ENCODE peak calls at places on chromosome 6, in six cellular contexts. One of them, this sample, is unnamed.

GRCh38 chr6:107308676-107309075 is 150.7 kb downstream of the PDSS2 start:
- DNase-seq in A549: no peak
- DNase-seq in heart right ventricle: no peak
- DNase-seq in IMR-90: no peak
- DNase-seq in GM23248: no peak
- DNase-seq in ascending aorta: no peak
- DNase-seq in this sample: no peak

GRCh38 chr6:120214097-120214496 is 864.5 kb upstream of the MAN1A1 start:
- DNase-seq in A549: no peak
- DNase-seq in heart right ventricle: no peak
- DNase-seq in IMR-90: no peak
- DNase-seq in GM23248: no peak
- DNase-seq in ascending aorta: no peak
- DNase-seq in this sample: no peak

GRCh38 chr6:136914947-136915346 is 7.2 kb upstream of the SLC35D3 start:
- DNase-seq in A549: no peak
- DNase-seq in heart right ventricle: no peak
- DNase-seq in IMR-90: no peak
- DNase-seq in GM23248: no peak
- DNase-seq in ascending aorta: no peak
- DNase-seq in this sample: no peak

GRCh38 chr6:65229768-65230167 is 477.3 kb downstream of the EYS start:
- DNase-seq in A549: no peak
- DNase-seq in heart right ventricle: no peak
- DNase-seq in IMR-90: peak; percentile 17
- DNase-seq in GM23248: no peak
- DNase-seq in ascending aorta: no peak
- DNase-seq in this sample: no peak

GRCh38 chr6:20589266-20589665 is 55.0 kb downstream of the CDKAL1 start:
- DNase-seq in A549: no peak
- DNase-seq in heart right ventricle: no peak
- DNase-seq in IMR-90: no peak
- DNase-seq in GM23248: no peak
- DNase-seq in ascending aorta: no peak
- DNase-seq in this sample: no peak

GRCh38 chr6:111487656-111488055 is 4.6 kb upstream of the REV3L start:
- DNase-seq in A549: no peak
- DNase-seq in heart right ventricle: no peak
- DNase-seq in IMR-90: peak; percentile 88
- DNase-seq in GM23248: peak; percentile 89
- DNase-seq in ascending aorta: no peak
- DNase-seq in this sample: no peak

GRCh38 chr6:159012201-159012600 is 12.2 kb upstream of the RSPH3 start:
- DNase-seq in A549: no peak
- DNase-seq in heart right ventricle: no peak
- DNase-seq in IMR-90: peak; percentile 45
- DNase-seq in GM23248: peak; percentile 9
- DNase-seq in ascending aorta: no peak
- DNase-seq in this sample: no peak

GRCh38 chr6:30990422-30991086 is 7.0 kb downstream of the MUC21 start:
- DNase-seq in A549: no peak
- DNase-seq in heart right ventricle: no peak
- DNase-seq in IMR-90: no peak
- DNase-seq in GM23248: no peak
- DNase-seq in ascending aorta: no peak
- DNase-seq in this sample: peak; percentile 39

GRCh38 chr6:1770435-1770843 is 160.7 kb downstream of the FOXC1 start:
- DNase-seq in A549: no peak
- DNase-seq in heart right ventricle: no peak
- DNase-seq in IMR-90: peak; percentile 37
- DNase-seq in GM23248: peak; percentile 33
- DNase-seq in ascending aorta: no peak
- DNase-seq in this sample: no peak

GRCh38 chr6:161242113-161242512 is 31.7 kb downstream of the AGPAT4 start:
- DNase-seq in A549: no peak
- DNase-seq in heart right ventricle: no peak
- DNase-seq in IMR-90: no peak
- DNase-seq in GM23248: no peak
- DNase-seq in ascending aorta: no peak
- DNase-seq in this sample: no peak

GRCh38 chr6:3500262-3501001 is 43.6 kb upstream of the SLC22A23 start:
- DNase-seq in A549: no peak
- DNase-seq in heart right ventricle: no peak
- DNase-seq in IMR-90: peak; percentile 71
- DNase-seq in GM23248: peak; percentile 84
- DNase-seq in ascending aorta: no peak
- DNase-seq in this sample: no peak

GRCh38 chr6:101830501-101831031 is 437.1 kb downstream of the GRIK2 start:
- DNase-seq in A549: no peak
- DNase-seq in heart right ventricle: no peak
- DNase-seq in IMR-90: peak; percentile 24
- DNase-seq in GM23248: peak; percentile 40
- DNase-seq in ascending aorta: no peak
- DNase-seq in this sample: no peak

GRCh38 chr6:111564482-111564945 is 41.2 kb downstream of the TRAF3IP2 start:
- DNase-seq in A549: no peak
- DNase-seq in heart right ventricle: no peak
- DNase-seq in IMR-90: peak; percentile 74
- DNase-seq in GM23248: peak; percentile 90
- DNase-seq in ascending aorta: peak; percentile 54
- DNase-seq in this sample: no peak

GRCh38 chr6:147149826-147150225 is 54.4 kb upstream of the STXBP5 start:
- DNase-seq in A549: no peak
- DNase-seq in heart right ventricle: no peak
- DNase-seq in IMR-90: no peak
- DNase-seq in GM23248: no peak
- DNase-seq in ascending aorta: no peak
- DNase-seq in this sample: no peak

GRCh38 chr6:29516108-29516507 is 28.4 kb upstream of the MAS1L start:
- DNase-seq in A549: no peak
- DNase-seq in heart right ventricle: no peak
- DNase-seq in IMR-90: peak; percentile 5
- DNase-seq in GM23248: peak; percentile 57
- DNase-seq in ascending aorta: no peak
- DNase-seq in this sample: no peak

GRCh38 chr6:127582777-127583462 is 5.9 kb downstream of the C6orf58 start:
- DNase-seq in A549: peak; percentile 22
- DNase-seq in heart right ventricle: no peak
- DNase-seq in IMR-90: peak; percentile 89
- DNase-seq in GM23248: peak; percentile 79
- DNase-seq in ascending aorta: no peak
- DNase-seq in this sample: no peak

GRCh38 chr6:164039954-164040375 is 625.4 kb downstream of the QKI start:
- DNase-seq in A549: no peak
- DNase-seq in heart right ventricle: no peak
- DNase-seq in IMR-90: no peak
- DNase-seq in GM23248: no peak
- DNase-seq in ascending aorta: no peak
- DNase-seq in this sample: no peak

GRCh38 chr6:68572525-68572924 is 62.6 kb upstream of the ADGRB3 start:
- DNase-seq in A549: no peak
- DNase-seq in heart right ventricle: no peak
- DNase-seq in IMR-90: no peak
- DNase-seq in GM23248: peak; percentile 6
- DNase-seq in ascending aorta: no peak
- DNase-seq in this sample: peak; percentile 88

GRCh38 chr6:129637340-129638054 is 72.5 kb downstream of the ARHGAP18 start:
- DNase-seq in A549: no peak
- DNase-seq in heart right ventricle: no peak
- DNase-seq in IMR-90: no peak
- DNase-seq in GM23248: no peak
- DNase-seq in ascending aorta: no peak
- DNase-seq in this sample: no peak

GRCh38 chr6:24357336-24358218 is at the start of gene DCDC2:
- DNase-seq in A549: peak; percentile 24
- DNase-seq in heart right ventricle: no peak
- DNase-seq in IMR-90: no peak
- DNase-seq in GM23248: peak; percentile 29
- DNase-seq in ascending aorta: no peak
- DNase-seq in this sample: peak; percentile 78

GRCh38 chr6:132768051-132768517 is 10.4 kb upstream of the VNN2 start:
- DNase-seq in A549: peak; percentile 10
- DNase-seq in heart right ventricle: peak; percentile 7
- DNase-seq in IMR-90: no peak
- DNase-seq in GM23248: peak; percentile 27
- DNase-seq in ascending aorta: no peak
- DNase-seq in this sample: peak; percentile 88

GRCh38 chr6:132188865-132189264 is 212.4 kb downstream of the MOXD1 start:
- DNase-seq in A549: no peak
- DNase-seq in heart right ventricle: no peak
- DNase-seq in IMR-90: peak; percentile 87
- DNase-seq in GM23248: peak; percentile 85
- DNase-seq in ascending aorta: no peak
- DNase-seq in this sample: no peak

GRCh38 chr6:125714431-125715090 is 34.9 kb upstream of the HEY2 start:
- DNase-seq in A549: no peak
- DNase-seq in heart right ventricle: no peak
- DNase-seq in IMR-90: no peak
- DNase-seq in GM23248: no peak
- DNase-seq in ascending aorta: no peak
- DNase-seq in this sample: no peak
- H3K4me1 ChIP-seq in A549: no peaks in the 10 kb centered on the region
- H3K4me1 ChIP-seq in heart right ventricle: no peaks in the 10 kb centered on the region
- H3K4me1 ChIP-seq in IMR-90: no peaks in the 10 kb centered on the region
- H3K4me1 ChIP-seq in GM23248: no peaks in the 10 kb centered on the region
- H3K4me1 ChIP-seq in ascending aorta: no peaks in the 10 kb centered on the region
- H3K4me1 ChIP-seq in this sample: peaks cover 16% of the 10 kb centered on the region

GRCh38 chr6:157955675-157956074 is 26.0 kb upstream of the SYNJ2 start:
- DNase-seq in A549: no peak
- DNase-seq in heart right ventricle: no peak
- DNase-seq in IMR-90: no peak
- DNase-seq in GM23248: no peak
- DNase-seq in ascending aorta: no peak
- DNase-seq in this sample: no peak
- H3K4me1 ChIP-seq in A549: no peaks in the 10 kb centered on the region
- H3K4me1 ChIP-seq in heart right ventricle: peaks cover 9% of the 10 kb centered on the region
- H3K4me1 ChIP-seq in IMR-90: no peaks in the 10 kb centered on the region
- H3K4me1 ChIP-seq in GM23248: no peaks in the 10 kb centered on the region
- H3K4me1 ChIP-seq in ascending aorta: no peaks in the 10 kb centered on the region
- H3K4me1 ChIP-seq in this sample: peaks cover 10% of the 10 kb centered on the region

GRCh38 chr6:11972270-11972669 is 39.8 kb upstream of the HIVEP1 start:
- DNase-seq in A549: no peak
- DNase-seq in heart right ventricle: no peak
- DNase-seq in IMR-90: no peak
- DNase-seq in GM23248: no peak
- DNase-seq in ascending aorta: no peak
- DNase-seq in this sample: peak; percentile 21

GRCh38 chr6:11971154-11971553 is 41.0 kb upstream of the HIVEP1 start:
- DNase-seq in A549: no peak
- DNase-seq in heart right ventricle: no peak
- DNase-seq in IMR-90: peak; percentile 94
- DNase-seq in GM23248: peak; percentile 88
- DNase-seq in ascending aorta: no peak
- DNase-seq in this sample: no peak

GRCh38 chr6:11968241-11968806 is 43.8 kb upstream of the HIVEP1 start:
- DNase-seq in A549: no peak
- DNase-seq in heart right ventricle: no peak
- DNase-seq in IMR-90: no peak
- DNase-seq in GM23248: peak; percentile 5
- DNase-seq in ascending aorta: no peak
- DNase-seq in this sample: no peak

GRCh38 chr6:11970114-11970513 is 42.0 kb upstream of the HIVEP1 start:
- DNase-seq in A549: no peak
- DNase-seq in heart right ventricle: no peak
- DNase-seq in IMR-90: no peak
- DNase-seq in GM23248: peak; percentile 42
- DNase-seq in ascending aorta: no peak
- DNase-seq in this sample: no peak

DNA sequence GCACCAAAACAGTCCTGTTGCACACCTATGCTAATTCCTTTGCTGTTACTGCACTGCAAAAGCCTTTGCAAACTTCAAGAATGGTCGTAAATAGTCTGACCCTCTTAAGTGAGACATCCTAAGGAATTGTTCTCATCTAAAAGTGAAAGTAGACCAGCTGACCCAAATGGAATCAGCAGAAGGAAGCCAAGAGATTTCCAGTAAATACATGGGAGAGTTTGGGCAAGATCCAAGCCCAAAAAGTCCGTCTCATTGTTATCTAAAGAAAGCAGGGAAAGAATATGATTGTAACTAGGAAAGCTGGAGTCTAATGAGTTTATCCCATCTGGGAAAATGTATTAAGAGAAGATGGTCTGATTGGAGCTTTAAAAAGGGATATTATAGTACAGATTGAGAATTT is 43.0 kb upstream of the HIVEP1 start:
- DNase-seq in A549: no peak
- DNase-seq in heart right ventricle: no peak
- DNase-seq in IMR-90: peak; percentile 54
- DNase-seq in GM23248: peak; percentile 25
- DNase-seq in ascending aorta: no peak
- DNase-seq in this sample: no peak
- H3K4me1 ChIP-seq in A549: peaks cover 7% of the 10 kb centered on the region
- H3K4me1 ChIP-seq in heart right ventricle: peaks cover 9% of the 10 kb centered on the region
- H3K4me1 ChIP-seq in IMR-90: peaks cover 14% of the 10 kb centered on the region
- H3K4me1 ChIP-seq in GM23248: peaks cover 50% of the 10 kb centered on the region
- H3K4me1 ChIP-seq in ascending aorta: no peaks in the 10 kb centered on the region
- H3K4me1 ChIP-seq in this sample: peaks cover 26% of the 10 kb centered on the region

GRCh38 chr6:61953881-61954280 is 332.1 kb downstream of the KHDRBS2 start:
- DNase-seq in A549: no peak
- DNase-seq in heart right ventricle: no peak
- DNase-seq in IMR-90: no peak
- DNase-seq in GM23248: no peak
- DNase-seq in ascending aorta: no peak
- DNase-seq in this sample: no peak
- H3K4me1 ChIP-seq in A549: no peaks in the 10 kb centered on the region
- H3K4me1 ChIP-seq in heart right ventricle: no peaks in the 10 kb centered on the region
- H3K4me1 ChIP-seq in IMR-90: no peaks in the 10 kb centered on the region
- H3K4me1 ChIP-seq in GM23248: no peaks in the 10 kb centered on the region
- H3K4me1 ChIP-seq in ascending aorta: no peaks in the 10 kb centered on the region
- H3K4me1 ChIP-seq in this sample: no peaks in the 10 kb centered on the region

GRCh38 chr6:33200234-33201146 is at the start of the genes RXRB and SLC39A7:
- DNase-seq in A549: peak; percentile 89
- DNase-seq in heart right ventricle: peak; percentile 99
- DNase-seq in IMR-90: peak; percentile 99
- DNase-seq in GM23248: peak; percentile 100
- DNase-seq in ascending aorta: peak; percentile 99
- DNase-seq in this sample: peak; percentile 99

GRCh38 chr6:33202799-33203198 is 1.7 kb upstream of the HSD17B8 start:
- DNase-seq in A549: no peak
- DNase-seq in heart right ventricle: no peak
- DNase-seq in IMR-90: no peak
- DNase-seq in GM23248: no peak
- DNase-seq in ascending aorta: no peak
- DNase-seq in this sample: no peak

GRCh38 chr6:33203443-33204164 is 851 bp upstream of the HSD17B8 start:
- DNase-seq in A549: no peak
- DNase-seq in heart right ventricle: no peak
- DNase-seq in IMR-90: no peak
- DNase-seq in GM23248: no peak
- DNase-seq in ascending aorta: no peak
- DNase-seq in this sample: no peak

GRCh38 chr6:33201147-33201545 is 479 bp downstream of the SLC39A7 start:
- DNase-seq in A549: no peak
- DNase-seq in heart right ventricle: no peak
- DNase-seq in IMR-90: no peak
- DNase-seq in GM23248: no peak
- DNase-seq in ascending aorta: no peak
- DNase-seq in this sample: no peak

GRCh38 chr6:33201935-33202334 is 1.3 kb downstream of the SLC39A7 start:
- DNase-seq in A549: no peak
- DNase-seq in heart right ventricle: no peak
- DNase-seq in IMR-90: no peak
- DNase-seq in GM23248: peak; percentile 34
- DNase-seq in ascending aorta: no peak
- DNase-seq in this sample: no peak
- H3K4me1 ChIP-seq in A549: peaks cover 46% of the 10 kb centered on the region
- H3K4me1 ChIP-seq in heart right ventricle: peaks cover 52% of the 10 kb centered on the region
- H3K4me1 ChIP-seq in IMR-90: peaks cover 33% of the 10 kb centered on the region
- H3K4me1 ChIP-seq in GM23248: peaks cover 37% of the 10 kb centered on the region
- H3K4me1 ChIP-seq in ascending aorta: peaks cover 16% of the 10 kb centered on the region
- H3K4me1 ChIP-seq in this sample: peaks cover 25% of the 10 kb centered on the region

This sample was measured in GM23338.